ENCODE peak calls at places on chromosomes 11 and 22, in four cellular contexts. D, P, K and N are unnamed samples.

GRCh38 chr11:637593-638507 is 781 bp downstream of the DRD4 start:
- DNase-seq in D (no peak), P (no peak), K (no peak), N (no peak)

GRCh38 chr11:10898763-10899541 is 41.1 kb upstream of the ZBED5 start:
- DNase-seq in D (peak; percentile 10), P (peak; percentile 55), K (no peak), N (no peak)

GRCh38 chr11:4626207-4627105 is 10.8 kb upstream of the OR51D1 start:
- DNase-seq in D (peak; percentile 77), P (no peak), K (peak; percentile 88), N (peak; percentile 62)

GRCh38 chr22:31286360-31287255 is 5.7 kb downstream of the PIK3IP1 start:
- DNase-seq in D (no peak), P (peak; percentile 19), K (no peak), N (no peak)

GRCh38 chr11:7348432-7349298 is 97.0 kb downstream of the SYT9 start:
- DNase-seq in D (no peak), P (no peak), K (peak; percentile 13), N (no peak)

GRCh38 chr11:120324932-120325810 is at the start of gene TLCD5:
- DNase-seq in D (peak; percentile 71), P (peak; percentile 65), K (peak; percentile 55), N (peak; percentile 56)

GRCh38 chr11:82797595-82797971 is 63.9 kb upstream of the FAM181B start:
- DNase-seq in D (no peak), P (no peak), K (no peak), N (no peak)

GRCh38 chr11:117443269-117444186 is 115.9 kb downstream of the CEP164 start:
- DNase-seq in D (peak; percentile 35), P (peak; percentile 65), K (no peak), N (peak; percentile 57)

GRCh38 chr11:76216536-76217326 is 10.4 kb upstream of the WNT11 start:
- DNase-seq in D (no peak), P (no peak), K (no peak), N (no peak)

GRCh38 chr11:130798280-130798679 is 118.0 kb downstream of the SNX19 start:
- DNase-seq in D (no peak), P (no peak), K (peak; percentile 64), N (no peak)

GRCh38 chr22:48320048-48320655 is 1507.5 kb downstream of the BRD1 start:
- DNase-seq in D (no peak), P (no peak), K (no peak), N (no peak)

GRCh38 chr11:67355023-67355793 is 1.9 kb upstream of the POLD4 start:
- DNase-seq in D (no peak), P (peak; percentile 65), K (no peak), N (no peak)

GRCh38 chr11:59283825-59284772 is 71.4 kb upstream of the MPEG1 start:
- DNase-seq in D (peak; percentile 50), P (no peak), K (peak; percentile 67), N (no peak)

GRCh38 chr11:47248304-47248663 is 330 bp downstream of the ACP2 start:
- DNase-seq in D (no peak), P (no peak), K (no peak), N (no peak)

GRCh38 chr11:129372609-129373488 is 2.8 kb upstream of the BARX2 start:
- DNase-seq in D (no peak), P (peak; percentile 46), K (no peak), N (peak; percentile 51)

GRCh38 chr11:134701564-134702165 is 289.6 kb upstream of the B3GAT1 start:
- DNase-seq in D (no peak), P (no peak), K (no peak), N (no peak)

GRCh38 chr22:43956805-43957463 is 1.7 kb downstream of the SAMM50 start:
- DNase-seq in D (no peak), P (no peak), K (peak; percentile 59), N (no peak)

GRCh38 chr11:36258730-36259360 is 30.4 kb downstream of the COMMD9 start:
- DNase-seq in D (peak; percentile 76), P (peak; percentile 44), K (peak; percentile 64), N (no peak)

GRCh38 chr11:117230981-117231636 is 764 bp downstream of the PCSK7 start:
- DNase-seq in D (no peak), P (no peak), K (no peak), N (no peak)

GRCh38 chr11:69644071-69644961 is 3.4 kb downstream of the CCND1 start:
- DNase-seq in D (peak; percentile 86), P (peak; percentile 83), K (peak; percentile 80), N (peak; percentile 16)
- TF ChIP-seq CTCF in D (no peak), P (no peak), K (no peak), N (no peak)

GRCh38 chr11:66313321-66314185 is 3.3 kb downstream of the CD248 start:
- DNase-seq in D (no peak), P (no peak), K (no peak), N (peak; percentile 56)
- TF ChIP-seq CTCF in D (no peak), P (no peak), K (no peak), N (peak; percentile 23)

GRCh38 chr22:35454416-35455054 is 54.6 kb downstream of the MCM5 start:
- DNase-seq in D (no peak), P (no peak), K (no peak), N (no peak)
- TF ChIP-seq CTCF in D (no peak), P (no peak), K (no peak), N (no peak)

GRCh38 chr11:70505331-70505731 is 107.0 kb downstream of the CTTN start:
- DNase-seq in D (no peak), P (peak; percentile 19), K (no peak), N (no peak)

GRCh38 chr11:70504246-70505020 is 106.1 kb downstream of the CTTN start:
- DNase-seq in D (no peak), P (peak; percentile 20), K (no peak), N (no peak)

GRCh38 chr11:70503201-70503877 is 105.0 kb downstream of the CTTN start:
- DNase-seq in D (no peak), P (no peak), K (no peak), N (no peak)

GRCh38 chr11:70502677-70503076 is 104.3 kb downstream of the CTTN start:
- DNase-seq in D (no peak), P (peak; percentile 9), K (no peak), N (no peak)

GRCh38 chr11:70503878-70504240 is 105.5 kb downstream of the CTTN start:
- DNase-seq in D (no peak), P (peak; percentile 42), K (no peak), N (no peak)
- TF ChIP-seq CTCF in D (no peak), P (no peak), K (no peak), N (no peak)

GRCh38 chr22:24555496-24556253 is at the start of gene SNRPD3:
- DNase-seq in D (peak; percentile 90), P (peak; percentile 93), K (peak; percentile 95), N (peak; percentile 76)
- TF ChIP-seq CTCF in D (no peak), P (no peak), K (no peak), N (no peak)

GRCh38 chr11:34890089-34890488 is 26.1 kb downstream of the APIP start:
- DNase-seq in D (no peak), P (no peak), K (peak; percentile 27), N (no peak)
- TF ChIP-seq CTCF in D (no peak), P (peak; percentile 16), K (no peak), N (peak; percentile 22)

GRCh38 chr11:65718531-65718930 is 2.1 kb downstream of the RNASEH2C start:
- DNase-seq in D (no peak), P (no peak), K (no peak), N (no peak)

GRCh38 chr11:65720237-65720934 is at the start of gene RNASEH2C:
- DNase-seq in D (peak; percentile 79), P (peak; percentile 86), K (peak; percentile 86), N (peak; percentile 76)

GRCh38 chr11:65718964-65719492 is 1.6 kb downstream of the RNASEH2C start:
- DNase-seq in D (no peak), P (no peak), K (no peak), N (no peak)

GRCh38 chr11:65717906-65718305 is 2.7 kb downstream of the RNASEH2C start:
- DNase-seq in D (no peak), P (no peak), K (no peak), N (no peak)

GRCh38 chr11:65719887-65720236 is 736 bp downstream of the RNASEH2C start:
- DNase-seq in D (no peak), P (no peak), K (peak; percentile 30), N (peak; percentile 45)
- TF ChIP-seq CTCF in D (no peak), P (no peak), K (no peak), N (no peak)

GRCh38 chr11:87063982-87064381 is 26.2 kb downstream of the TMEM135 start:
- DNase-seq in D (no peak), P (no peak), K (no peak), N (no peak)
- TF ChIP-seq CTCF in D (no peak), P (no peak), K (no peak), N (no peak)

GRCh38 chr11:2173150-2173693 is 1.6 kb upstream of the TH start:
- DNase-seq in D (peak; percentile 50), P (no peak), K (no peak), N (no peak)
- TF ChIP-seq CTCF in D (peak; percentile 25), P (no peak), K (peak; percentile 42), N (no peak)

GRCh38 chr22:30007361-30007760 is 72.9 kb upstream of the HORMAD2 start:
- DNase-seq in D (no peak), P (no peak), K (no peak), N (no peak)
- TF ChIP-seq CTCF in D (no peak), P (no peak), K (no peak), N (no peak)